ENCODE peak calls at places on chromosomes 13 and 19, in ten cellular contexts. One of them, this sample, is unnamed.

GRCh38 chr13:49649244-49649962 is 21.1 kb downstream of the ARL11 start:
- DNase-seq in cardiac fibroblast: peak
- DNase-seq in T-cell: no peak
- DNase-seq in posterior cingulate gyrus: no peak
- DNase-seq in stimulated activated CD4-positive, alpha-beta T cell treated with anti-CD3 and anti-CD28 coated beads, Interleukin-1b, Interleukin-23, amount 100 ng/mL, for 4 hours: no peak
- DNase-seq in upper lobe of right lung: no peak
- DNase-seq in GOT3: no peak
- DNase-seq in GM12892: no peak
- DNase-seq in stimulated activated CD8-positive, alpha-beta memory T cell treated with anti-CD3 and anti-CD28 coated beads, Interleukin-4, amount 100 ng/mL, for 1 hour: no peak
- DNase-seq in neural crest cell: no peak
- DNase-seq in this sample: no peak

GRCh38 chr13:106513025-106513424 is 22.4 kb downstream of the EFNB2 start:
- DNase-seq in cardiac fibroblast: peak
- DNase-seq in T-cell: no peak
- DNase-seq in posterior cingulate gyrus: no peak
- DNase-seq in stimulated activated CD4-positive, alpha-beta T cell treated with anti-CD3 and anti-CD28 coated beads, Interleukin-1b, Interleukin-23, amount 100 ng/mL, for 4 hours: no peak
- DNase-seq in upper lobe of right lung: no peak
- DNase-seq in GOT3: no peak
- DNase-seq in GM12892: no peak
- DNase-seq in stimulated activated CD8-positive, alpha-beta memory T cell treated with anti-CD3 and anti-CD28 coated beads, Interleukin-4, amount 100 ng/mL, for 1 hour: no peak
- DNase-seq in neural crest cell: no peak
- DNase-seq in this sample: no peak

GRCh38 chr13:30257433-30258099 is 49.8 kb downstream of the KATNAL1 start:
- DNase-seq in cardiac fibroblast: no peak
- DNase-seq in T-cell: no peak
- DNase-seq in posterior cingulate gyrus: no peak
- DNase-seq in stimulated activated CD4-positive, alpha-beta T cell treated with anti-CD3 and anti-CD28 coated beads, Interleukin-1b, Interleukin-23, amount 100 ng/mL, for 4 hours: no peak
- DNase-seq in upper lobe of right lung: no peak
- DNase-seq in GOT3: no peak
- DNase-seq in GM12892: no peak
- DNase-seq in stimulated activated CD8-positive, alpha-beta memory T cell treated with anti-CD3 and anti-CD28 coated beads, Interleukin-4, amount 100 ng/mL, for 1 hour: no peak
- DNase-seq in neural crest cell: peak
- DNase-seq in this sample: no peak

GRCh38 chr19:17590780-17591688 is 35.6 kb downstream of the COLGALT1 start:
- DNase-seq in cardiac fibroblast: no peak
- DNase-seq in T-cell: no peak
- DNase-seq in posterior cingulate gyrus: no peak
- DNase-seq in stimulated activated CD4-positive, alpha-beta T cell treated with anti-CD3 and anti-CD28 coated beads, Interleukin-1b, Interleukin-23, amount 100 ng/mL, for 4 hours: no peak
- DNase-seq in upper lobe of right lung: no peak
- DNase-seq in GOT3: no peak
- DNase-seq in GM12892: no peak
- DNase-seq in stimulated activated CD8-positive, alpha-beta memory T cell treated with anti-CD3 and anti-CD28 coated beads, Interleukin-4, amount 100 ng/mL, for 1 hour: no peak
- DNase-seq in neural crest cell: no peak
- DNase-seq in this sample: no peak

GRCh38 chr13:51479199-51479523 is 26.3 kb upstream of the INTS6 start:
- DNase-seq in cardiac fibroblast: peak
- DNase-seq in T-cell: no peak
- DNase-seq in posterior cingulate gyrus: no peak
- DNase-seq in stimulated activated CD4-positive, alpha-beta T cell treated with anti-CD3 and anti-CD28 coated beads, Interleukin-1b, Interleukin-23, amount 100 ng/mL, for 4 hours: no peak
- DNase-seq in upper lobe of right lung: no peak
- DNase-seq in GOT3: no peak
- DNase-seq in GM12892: no peak
- DNase-seq in stimulated activated CD8-positive, alpha-beta memory T cell treated with anti-CD3 and anti-CD28 coated beads, Interleukin-4, amount 100 ng/mL, for 1 hour: no peak
- DNase-seq in neural crest cell: no peak
- DNase-seq in this sample: no peak

GRCh38 chr19:35272954-35273649 is 4.3 kb downstream of the USF2 start:
- DNase-seq in cardiac fibroblast: no peak
- DNase-seq in T-cell: no peak
- DNase-seq in posterior cingulate gyrus: no peak
- DNase-seq in stimulated activated CD4-positive, alpha-beta T cell treated with anti-CD3 and anti-CD28 coated beads, Interleukin-1b, Interleukin-23, amount 100 ng/mL, for 4 hours: no peak
- DNase-seq in upper lobe of right lung: no peak
- DNase-seq in GOT3: no peak
- DNase-seq in GM12892: no peak
- DNase-seq in stimulated activated CD8-positive, alpha-beta memory T cell treated with anti-CD3 and anti-CD28 coated beads, Interleukin-4, amount 100 ng/mL, for 1 hour: no peak
- DNase-seq in neural crest cell: no peak
- DNase-seq in this sample: no peak

GRCh38 chr19:21677696-21678418 is 89.5 kb downstream of the ZNF100 start:
- DNase-seq in cardiac fibroblast: no peak
- DNase-seq in T-cell: no peak
- DNase-seq in posterior cingulate gyrus: no peak
- DNase-seq in stimulated activated CD4-positive, alpha-beta T cell treated with anti-CD3 and anti-CD28 coated beads, Interleukin-1b, Interleukin-23, amount 100 ng/mL, for 4 hours: no peak
- DNase-seq in upper lobe of right lung: no peak
- DNase-seq in GOT3: no peak
- DNase-seq in GM12892: no peak
- DNase-seq in stimulated activated CD8-positive, alpha-beta memory T cell treated with anti-CD3 and anti-CD28 coated beads, Interleukin-4, amount 100 ng/mL, for 1 hour: no peak
- DNase-seq in neural crest cell: no peak
- DNase-seq in this sample: no peak

GRCh38 chr13:51520524-51520923 is 63.7 kb upstream of the WDFY2 start:
- DNase-seq in cardiac fibroblast: peak
- DNase-seq in T-cell: no peak
- DNase-seq in posterior cingulate gyrus: no peak
- DNase-seq in stimulated activated CD4-positive, alpha-beta T cell treated with anti-CD3 and anti-CD28 coated beads, Interleukin-1b, Interleukin-23, amount 100 ng/mL, for 4 hours: no peak
- DNase-seq in upper lobe of right lung: no peak
- DNase-seq in GOT3: peak
- DNase-seq in GM12892: no peak
- DNase-seq in stimulated activated CD8-positive, alpha-beta memory T cell treated with anti-CD3 and anti-CD28 coated beads, Interleukin-4, amount 100 ng/mL, for 1 hour: no peak
- DNase-seq in neural crest cell: no peak
- DNase-seq in this sample: no peak

GRCh38 chr19:49877879-49878743 is 609 bp downstream of the TBC1D17 start:
- DNase-seq in cardiac fibroblast: peak
- DNase-seq in T-cell: peak
- DNase-seq in posterior cingulate gyrus: peak
- DNase-seq in stimulated activated CD4-positive, alpha-beta T cell treated with anti-CD3 and anti-CD28 coated beads, Interleukin-1b, Interleukin-23, amount 100 ng/mL, for 4 hours: peak
- DNase-seq in upper lobe of right lung: peak
- DNase-seq in GOT3: peak
- DNase-seq in GM12892: peak
- DNase-seq in stimulated activated CD8-positive, alpha-beta memory T cell treated with anti-CD3 and anti-CD28 coated beads, Interleukin-4, amount 100 ng/mL, for 1 hour: peak
- DNase-seq in neural crest cell: peak
- DNase-seq in this sample: peak

This sample was measured in ascending aorta.